ENCODE peak calls at places on chromosomes 13 and 19, in eight cellular contexts. U is PC-9, J is Caco-2, Q is GM12878, C is HFF-Myc, R is epithelial cell of esophagus, B is AG09309, A is cardiac muscle cell. T is an unnamed sample.

GRCh38 chr19:40444181-40445005 is at the start of gene SERTAD3:
- DNase-seq in R (peak), C (no peak), U (peak), A (peak), J (peak), Q (peak), B (peak), T (no peak)

GRCh38 chr19:1411255-1412191 is 4.1 kb downstream of the DAZAP1 start:
- DNase-seq in B (no peak), Q (no peak), J (no peak), R (peak), U (no peak), C (no peak), A (peak), T (no peak)

GRCh38 chr13:86000546-86000945 is 201.3 kb upstream of the SLITRK6 start:
- DNase-seq in J (no peak), A (no peak), B (no peak), Q (no peak), U (no peak), C (no peak), R (peak), T (no peak)

GRCh38 chr13:90826688-90827087 is 520.8 kb upstream of the MIR17HG start:
- DNase-seq in J (no peak), C (no peak), R (no peak), B (no peak), A (no peak), U (no peak), Q (no peak), T (no peak)

GRCh38 chr13:40777166-40777956 is 6.4 kb upstream of the MRPS31 start:
- DNase-seq in Q (no peak), A (peak), B (no peak), J (peak), C (no peak), R (peak), U (peak), T (peak)

GRCh38 chr19:39138221-39139211 is 12.9 kb downstream of the PAK4 start:
- DNase-seq in U (no peak), Q (no peak), J (no peak), R (no peak), B (no peak), C (no peak), A (no peak), T (no peak)

GRCh38 chr13:70188567-70188966 is 80.3 kb upstream of the KLHL1 start:
- DNase-seq in U (no peak), Q (no peak), C (no peak), B (no peak), J (no peak), A (no peak), R (peak), T (no peak)

GRCh38 chr19:5032101-5032967 is 63.4 kb downstream of the KDM4B start:
- DNase-seq in B (no peak), C (no peak), J (no peak), R (no peak), Q (no peak), U (no peak), A (no peak), T (no peak)

GRCh38 chr19:1650627-1651009 is 1.8 kb downstream of the TCF3 start:
- DNase-seq in C (no peak), Q (no peak), A (peak), B (no peak), U (no peak), J (no peak), R (no peak), T (no peak)

GRCh38 chr19:34391813-34392212 is 12.4 kb upstream of the PDCD2L start:
- DNase-seq in A (no peak), J (no peak), Q (no peak), U (no peak), B (no peak), R (no peak), C (no peak), T (no peak)

GRCh38 chr19:34383599-34383998 is 18.6 kb downstream of the GPI start:
- DNase-seq in Q (no peak), C (no peak), U (no peak), A (no peak), B (no peak), J (no peak), R (no peak), T (no peak)

GRCh38 chr19:34386645-34387445 is 17.4 kb upstream of the PDCD2L start:
- DNase-seq in C (no peak), B (no peak), R (no peak), A (no peak), U (no peak), J (no peak), Q (no peak), T (no peak)

GRCh38 chr19:34382471-34382870 is 17.5 kb downstream of the GPI start:
- DNase-seq in R (no peak), B (no peak), J (no peak), C (no peak), Q (no peak), U (no peak), A (no peak), T (no peak)

GRCh38 chr19:34387446-34387810 is 16.8 kb upstream of the PDCD2L start:
- DNase-seq in C (no peak), A (no peak), R (no peak), J (no peak), B (no peak), U (no peak), Q (no peak), T (no peak)
- TF ChIP-seq CTCF in C (no peak), A (no peak), R (no peak), J (no peak), B (no peak), U (no peak), Q (no peak), T (no peak)

GRCh38 chr13:36857273-36857672 is 38.3 kb downstream of the RFXAP start:
- DNase-seq in Q (no peak), B (no peak), C (no peak), A (no peak), J (no peak), R (no peak), U (no peak), T (no peak)

GRCh38 chr13:36862002-36862706 is 43.1 kb downstream of the RFXAP start:
- DNase-seq in Q (no peak), U (no peak), B (no peak), C (no peak), A (peak), J (no peak), R (peak), T (no peak)

GRCh38 chr13:36859259-36859658 is 40.2 kb downstream of the RFXAP start:
- DNase-seq in U (no peak), J (no peak), R (no peak), B (no peak), C (no peak), A (no peak), Q (no peak), T (no peak)

GRCh38 chr13:36862722-36863121 is 43.7 kb downstream of the RFXAP start:
- DNase-seq in R (no peak), B (no peak), U (no peak), C (no peak), Q (no peak), A (no peak), J (no peak), T (no peak)

DNA sequence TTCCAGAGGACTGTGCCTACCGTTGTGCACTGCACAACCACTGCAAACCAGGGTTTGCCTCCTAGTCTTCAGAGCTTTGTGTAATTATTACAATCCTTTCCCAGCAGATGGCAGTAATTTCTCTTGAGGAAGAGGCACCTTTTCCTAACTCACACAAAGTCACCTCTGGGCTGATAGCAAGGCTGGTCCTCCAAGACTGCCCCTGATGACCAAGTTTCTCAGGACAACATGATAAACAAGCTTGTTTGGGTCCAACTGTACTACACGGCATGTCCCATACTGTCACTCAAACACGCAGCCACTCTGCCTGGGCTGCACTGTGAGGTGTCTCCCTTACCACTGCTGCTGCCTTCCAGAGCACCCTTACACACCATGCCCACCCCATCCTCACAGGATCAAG is 39.3 kb downstream of the RFXAP start:
- DNase-seq in R (peak), A (peak), U (peak), B (peak), Q (no peak), C (peak), J (peak), T (peak)
- H3K4me3 ChIP-seq in R (no peak), A (no peak), U (no peak), B (no peak), Q (no peak), C (no peak), J (no peak), T (no peak)

GRCh38 chr13:112065867-112066623 is 904 bp upstream of the SOX1 start:
- DNase-seq in J (no peak), U (no peak), B (no peak), Q (no peak), C (no peak), R (no peak), A (no peak), T (no peak)
- TF ChIP-seq CTCF in J (peak), U (no peak), B (no peak), Q (no peak), C (no peak), R (no peak), A (no peak), T (no peak)

GRCh38 chr19:3980353-3981251 is 4.7 kb downstream of the EEF2 start:
- DNase-seq in R (no peak), C (no peak), Q (no peak), J (no peak), U (no peak), A (no peak), B (no peak), T (no peak)

GRCh38 chr19:3983542-3983914 is 1.7 kb downstream of the EEF2 start:
- DNase-seq in J (no peak), U (no peak), B (no peak), Q (no peak), C (no peak), R (no peak), A (no peak), T (no peak)

GRCh38 chr19:3981373-3981735 is 3.9 kb downstream of the EEF2 start:
- DNase-seq in C (no peak), Q (no peak), J (no peak), B (no peak), R (no peak), U (no peak), A (no peak), T (no peak)

GRCh38 chr19:3982701-3983541 is 2.3 kb downstream of the EEF2 start:
- DNase-seq in U (no peak), A (peak), R (peak), C (no peak), Q (no peak), B (no peak), J (no peak), T (no peak)

GRCh38 chr19:3981736-3982681 is 3.3 kb downstream of the EEF2 start:
- DNase-seq in A (no peak), C (no peak), B (no peak), J (no peak), U (no peak), R (no peak), Q (no peak), T (no peak)
- H3K4me3 ChIP-seq in A (no peak), C (peak), B (no peak), J (no peak), U (no peak), R (no peak), Q (peak), T (no peak)

T was measured in GM12864.